ENCODE peak calls at places on chromosomes 7 and 10, in ten cellular contexts. T, H, D, Z, V, J, X, Y, L and A are unnamed samples.

GRCh38 chr10:33370434-33370930 is 36.0 kb upstream of the NRP1 start:
- DNase-seq in T (no peak), H (no peak), D (no peak), Z (no peak), V (no peak), J (no peak), X (no peak), Y (no peak), L (no peak), A (no peak)

GRCh38 chr7:131381069-131381838 is 53.6 kb downstream of the MKLN1 start:
- DNase-seq in T (no peak), H (no peak), D (no peak), Z (no peak), V (no peak), J (no peak), X (no peak), Y (no peak), L (no peak), A (no peak)

GRCh38 chr10:17229967-17230682 is 2.1 kb downstream of the VIM start:
- DNase-seq in T (peak; percentile 79), H (peak; percentile 93), D (peak; percentile 79), Z (peak; percentile 74), V (peak; percentile 90), J (peak; percentile 71), X (peak; percentile 85), Y (peak; percentile 34), L (peak; percentile 86), A (peak; percentile 90)

GRCh38 chr10:69731698-69732097 is 70.0 kb upstream of the COL13A1 start:
- DNase-seq in T (no peak), H (no peak), D (no peak), Z (no peak), V (no peak), J (no peak), X (no peak), Y (no peak), L (no peak), A (no peak)

GRCh38 chr10:111281516-111281915 is 204.7 kb downstream of the ADRA2A start:
- DNase-seq in T (no peak), H (no peak), D (no peak), Z (no peak), V (no peak), J (no peak), X (peak; percentile 52), Y (no peak), L (peak; percentile 38), A (no peak)

GRCh38 chr7:105838273-105839141 is 37.9 kb downstream of the ATXN7L1 start:
- DNase-seq in T (no peak), H (no peak), D (no peak), Z (no peak), V (no peak), J (peak; percentile 7), X (peak; percentile 13), Y (peak; percentile 88), L (peak; percentile 57), A (no peak)

GRCh38 chr7:155289949-155290501 is 7.7 kb upstream of the INSIG1 start:
- DNase-seq in T (no peak), H (no peak), D (no peak), Z (no peak), V (no peak), J (no peak), X (no peak), Y (no peak), L (no peak), A (no peak)

GRCh38 chr10:132506711-132507466 is 30.7 kb upstream of the INPP5A start:
- DNase-seq in T (no peak), H (no peak), D (no peak), Z (no peak), V (no peak), J (no peak), X (no peak), Y (no peak), L (no peak), A (no peak)

GRCh38 chr10:72038458-72039001 is 49.8 kb downstream of the SPOCK2 start:
- DNase-seq in T (no peak), H (no peak), D (no peak), Z (no peak), V (no peak), J (no peak), X (no peak), Y (no peak), L (peak; percentile 10), A (no peak)

GRCh38 chr10:102632394-102633062 is 11.8 kb upstream of the TRIM8 start:
- DNase-seq in T (no peak), H (no peak), D (no peak), Z (no peak), V (no peak), J (no peak), X (no peak), Y (no peak), L (no peak), A (peak; percentile 23)

GRCh38 chr10:120381924-120382323 is 75.1 kb upstream of the PLPP4 start:
- DNase-seq in T (no peak), H (no peak), D (no peak), Z (no peak), V (no peak), J (no peak), X (no peak), Y (no peak), L (no peak), A (no peak)

GRCh38 chr10:96850825-96851224 is 18.7 kb downstream of the LCOR start:
- DNase-seq in T (no peak), H (no peak), D (no peak), Z (no peak), V (no peak), J (no peak), X (no peak), Y (no peak), L (no peak), A (no peak)

GRCh38 chr10:49394933-49395740 is 752 bp downstream of the DRGX start:
- DNase-seq in T (no peak), H (no peak), D (no peak), Z (no peak), V (no peak), J (no peak), X (no peak), Y (no peak), L (peak; percentile 51), A (no peak)

GRCh38 chr7:143354376-143354775 is 8.1 kb downstream of the FAM131B start:
- DNase-seq in T (no peak), H (no peak), D (no peak), Z (no peak), V (no peak), J (no peak), X (no peak), Y (no peak), L (no peak), A (no peak)

GRCh38 chr7:603152-603941 is 83.7 kb upstream of the PDGFA start:
- DNase-seq in T (no peak), H (peak; percentile 75), D (no peak), Z (no peak), V (no peak), J (no peak), X (no peak), Y (no peak), L (no peak), A (peak; percentile 69)

GRCh38 chr7:132024290-132024689 is 467.9 kb upstream of the PODXL start:
- DNase-seq in T (no peak), H (no peak), D (no peak), Z (no peak), V (no peak), J (no peak), X (no peak), Y (no peak), L (no peak), A (no peak)

GRCh38 chr10:112361951-112362770 is 11.8 kb upstream of the ACSL5 start:
- DNase-seq in T (no peak), H (no peak), D (no peak), Z (no peak), V (no peak), J (no peak), X (peak; percentile 66), Y (no peak), L (no peak), A (no peak)

GRCh38 chr10:100826983-100827818 is 81.8 kb downstream of the PAX2 start:
- DNase-seq in T (no peak), H (peak; percentile 56), D (no peak), Z (no peak), V (no peak), J (no peak), X (no peak), Y (peak; percentile 24), L (peak; percentile 75), A (peak; percentile 33)

GRCh38 chr10:34761443-34761842 is 53.7 kb downstream of the PARD3 start:
- DNase-seq in T (no peak), H (no peak), D (no peak), Z (no peak), V (no peak), J (no peak), X (no peak), Y (no peak), L (no peak), A (no peak)

GRCh38 chr10:116947838-116948529 is 57.0 kb downstream of the SHTN1 start:
- DNase-seq in T (no peak), H (no peak), D (no peak), Z (no peak), V (no peak), J (no peak), X (peak; percentile 45), Y (no peak), L (peak; percentile 42), A (no peak)

GRCh38 chr7:7761974-7762769 is 43.8 kb upstream of the RPA3 start:
- DNase-seq in T (no peak), H (peak; percentile 25), D (peak; percentile 70), Z (no peak), V (no peak), J (no peak), X (no peak), Y (no peak), L (no peak), A (no peak)

GRCh38 chr7:23938937-23939552 is 229.0 kb downstream of the STK31 start:
- DNase-seq in T (no peak), H (no peak), D (no peak), Z (no peak), V (no peak), J (peak; percentile 20), X (peak; percentile 68), Y (peak; percentile 43), L (peak; percentile 67), A (peak; percentile 4)

GRCh38 chr10:78255796-78256638 is 222.4 kb downstream of the RPS24 start:
- DNase-seq in T (no peak), H (no peak), D (no peak), Z (no peak), V (no peak), J (no peak), X (peak; percentile 43), Y (no peak), L (peak; percentile 67), A (no peak)

GRCh38 chr7:140334341-140335057 is 63.8 kb downstream of the SLC37A3 start:
- DNase-seq in T (no peak), H (no peak), D (no peak), Z (no peak), V (no peak), J (no peak), X (no peak), Y (no peak), L (no peak), A (no peak)

GRCh38 chr7:135859548-135859947 is 110.9 kb upstream of the FAM180A start:
- DNase-seq in T (no peak), H (no peak), D (no peak), Z (no peak), V (no peak), J (no peak), X (no peak), Y (no peak), L (no peak), A (no peak)